ENCODE peak calls at places on chromosomes 13 and 19, in eight cellular contexts. One of them, this sample, is unnamed.

GRCh38 chr13:100465558-100465957 is 123.0 kb downstream of the GGACT start:
- DNase-seq in B cell: no peak
- DNase-seq in aorta: no peak
- DNase-seq in cardiac fibroblast: no peak
- DNase-seq in stimulated activated CD4-positive, alpha-beta T cell treated with anti-CD3 and anti-CD28 coated beads, Interleukin-4, amount 100 ng/mL, for 48 hours: no peak
- DNase-seq in IMR-90: no peak
- DNase-seq in H7: no peak
- DNase-seq in HTR-8/SVneo: no peak
- DNase-seq in this sample: no peak

GRCh38 chr13:43664700-43665191 is 122.0 kb downstream of the ENOX1 start:
- DNase-seq in B cell: no peak
- DNase-seq in aorta: no peak
- DNase-seq in cardiac fibroblast: peak
- DNase-seq in stimulated activated CD4-positive, alpha-beta T cell treated with anti-CD3 and anti-CD28 coated beads, Interleukin-4, amount 100 ng/mL, for 48 hours: no peak
- DNase-seq in IMR-90: peak
- DNase-seq in H7: peak
- DNase-seq in HTR-8/SVneo: peak
- DNase-seq in this sample: no peak

GRCh38 chr19:40677156-40677555 is 13.3 kb downstream of the NUMBL start:
- DNase-seq in B cell: no peak
- DNase-seq in aorta: no peak
- DNase-seq in cardiac fibroblast: no peak
- DNase-seq in stimulated activated CD4-positive, alpha-beta T cell treated with anti-CD3 and anti-CD28 coated beads, Interleukin-4, amount 100 ng/mL, for 48 hours: no peak
- DNase-seq in IMR-90: no peak
- DNase-seq in H7: no peak
- DNase-seq in HTR-8/SVneo: no peak
- DNase-seq in this sample: no peak

GRCh38 chr19:18932216-18932841 is 8.7 kb downstream of the HOMER3 start:
- DNase-seq in B cell: peak
- DNase-seq in aorta: peak
- DNase-seq in cardiac fibroblast: peak
- DNase-seq in stimulated activated CD4-positive, alpha-beta T cell treated with anti-CD3 and anti-CD28 coated beads, Interleukin-4, amount 100 ng/mL, for 48 hours: peak
- DNase-seq in IMR-90: no peak
- DNase-seq in H7: peak
- DNase-seq in HTR-8/SVneo: no peak
- DNase-seq in this sample: peak

GRCh38 chr13:31818236-31818635 is 78.9 kb downstream of the RXFP2 start:
- DNase-seq in B cell: no peak
- DNase-seq in aorta: no peak
- DNase-seq in cardiac fibroblast: no peak
- DNase-seq in stimulated activated CD4-positive, alpha-beta T cell treated with anti-CD3 and anti-CD28 coated beads, Interleukin-4, amount 100 ng/mL, for 48 hours: no peak
- DNase-seq in IMR-90: no peak
- DNase-seq in H7: no peak
- DNase-seq in HTR-8/SVneo: no peak
- DNase-seq in this sample: no peak

GRCh38 chr19:13781547-13781946 is 7.3 kb downstream of the C19orf53 start:
- DNase-seq in B cell: no peak
- DNase-seq in aorta: peak
- DNase-seq in cardiac fibroblast: peak
- DNase-seq in stimulated activated CD4-positive, alpha-beta T cell treated with anti-CD3 and anti-CD28 coated beads, Interleukin-4, amount 100 ng/mL, for 48 hours: no peak
- DNase-seq in IMR-90: peak
- DNase-seq in H7: peak
- DNase-seq in HTR-8/SVneo: peak
- DNase-seq in this sample: no peak

GRCh38 chr13:51728972-51729371 is 75.0 kb downstream of the DHRS12 start:
- DNase-seq in B cell: no peak
- DNase-seq in aorta: no peak
- DNase-seq in cardiac fibroblast: peak
- DNase-seq in stimulated activated CD4-positive, alpha-beta T cell treated with anti-CD3 and anti-CD28 coated beads, Interleukin-4, amount 100 ng/mL, for 48 hours: no peak
- DNase-seq in IMR-90: peak
- DNase-seq in H7: no peak
- DNase-seq in HTR-8/SVneo: peak
- DNase-seq in this sample: no peak

GRCh38 chr13:113084094-113084942 is 21.3 kb upstream of the F7 start:
- DNase-seq in B cell: no peak
- DNase-seq in aorta: peak
- DNase-seq in cardiac fibroblast: no peak
- DNase-seq in stimulated activated CD4-positive, alpha-beta T cell treated with anti-CD3 and anti-CD28 coated beads, Interleukin-4, amount 100 ng/mL, for 48 hours: no peak
- DNase-seq in IMR-90: no peak
- DNase-seq in H7: peak
- DNase-seq in HTR-8/SVneo: no peak
- DNase-seq in this sample: no peak

GRCh38 chr13:106507560-106508274 is 27.7 kb downstream of the EFNB2 start:
- DNase-seq in B cell: no peak
- DNase-seq in aorta: no peak
- DNase-seq in cardiac fibroblast: peak
- DNase-seq in stimulated activated CD4-positive, alpha-beta T cell treated with anti-CD3 and anti-CD28 coated beads, Interleukin-4, amount 100 ng/mL, for 48 hours: no peak
- DNase-seq in IMR-90: peak
- DNase-seq in H7: no peak
- DNase-seq in HTR-8/SVneo: peak
- DNase-seq in this sample: no peak

GRCh38 chr19:1265611-1266115 is 3.5 kb upstream of the CIRBP start:
- DNase-seq in B cell: no peak
- DNase-seq in aorta: peak
- DNase-seq in cardiac fibroblast: peak
- DNase-seq in stimulated activated CD4-positive, alpha-beta T cell treated with anti-CD3 and anti-CD28 coated beads, Interleukin-4, amount 100 ng/mL, for 48 hours: no peak
- DNase-seq in IMR-90: peak
- DNase-seq in H7: no peak
- DNase-seq in HTR-8/SVneo: no peak
- DNase-seq in this sample: no peak

GRCh38 chr19:15456871-15457700 is 7.3 kb downstream of the RASAL3 start:
- DNase-seq in B cell: peak
- DNase-seq in aorta: no peak
- DNase-seq in cardiac fibroblast: no peak
- DNase-seq in stimulated activated CD4-positive, alpha-beta T cell treated with anti-CD3 and anti-CD28 coated beads, Interleukin-4, amount 100 ng/mL, for 48 hours: no peak
- DNase-seq in IMR-90: no peak
- DNase-seq in H7: peak
- DNase-seq in HTR-8/SVneo: no peak
- DNase-seq in this sample: peak

GRCh38 chr19:5767949-5768348 is 16.6 kb downstream of the PRR22 start:
- DNase-seq in B cell: no peak
- DNase-seq in aorta: no peak
- DNase-seq in cardiac fibroblast: no peak
- DNase-seq in stimulated activated CD4-positive, alpha-beta T cell treated with anti-CD3 and anti-CD28 coated beads, Interleukin-4, amount 100 ng/mL, for 48 hours: no peak
- DNase-seq in IMR-90: no peak
- DNase-seq in H7: peak
- DNase-seq in HTR-8/SVneo: no peak
- DNase-seq in this sample: no peak

GRCh38 chr19:18939922-18940775 is 868 bp downstream of the HOMER3 start:
- DNase-seq in B cell: peak
- DNase-seq in aorta: peak
- DNase-seq in cardiac fibroblast: peak
- DNase-seq in stimulated activated CD4-positive, alpha-beta T cell treated with anti-CD3 and anti-CD28 coated beads, Interleukin-4, amount 100 ng/mL, for 48 hours: no peak
- DNase-seq in IMR-90: peak
- DNase-seq in H7: peak
- DNase-seq in HTR-8/SVneo: peak
- DNase-seq in this sample: no peak

GRCh38 chr19:44777715-44778347 is at the start of gene CBLC:
- DNase-seq in B cell: no peak
- DNase-seq in aorta: no peak
- DNase-seq in cardiac fibroblast: no peak
- DNase-seq in stimulated activated CD4-positive, alpha-beta T cell treated with anti-CD3 and anti-CD28 coated beads, Interleukin-4, amount 100 ng/mL, for 48 hours: no peak
- DNase-seq in IMR-90: no peak
- DNase-seq in H7: peak
- DNase-seq in HTR-8/SVneo: no peak
- DNase-seq in this sample: no peak

GRCh38 chr13:22173605-22174004 is 502.7 kb downstream of the FGF9 start:
- DNase-seq in B cell: no peak
- DNase-seq in aorta: no peak
- DNase-seq in cardiac fibroblast: no peak
- DNase-seq in stimulated activated CD4-positive, alpha-beta T cell treated with anti-CD3 and anti-CD28 coated beads, Interleukin-4, amount 100 ng/mL, for 48 hours: no peak
- DNase-seq in IMR-90: peak
- DNase-seq in H7: no peak
- DNase-seq in HTR-8/SVneo: peak
- DNase-seq in this sample: no peak

GRCh38 chr19:48654299-48655059 is 8.5 kb upstream of the CA11 start:
- DNase-seq in B cell: no peak
- DNase-seq in aorta: no peak
- DNase-seq in cardiac fibroblast: no peak
- DNase-seq in stimulated activated CD4-positive, alpha-beta T cell treated with anti-CD3 and anti-CD28 coated beads, Interleukin-4, amount 100 ng/mL, for 48 hours: no peak
- DNase-seq in IMR-90: no peak
- DNase-seq in H7: no peak
- DNase-seq in HTR-8/SVneo: no peak
- DNase-seq in this sample: peak

GRCh38 chr19:44576843-44577565 is 36.4 kb upstream of the IGSF23 start:
- DNase-seq in B cell: no peak
- DNase-seq in aorta: no peak
- DNase-seq in cardiac fibroblast: peak
- DNase-seq in stimulated activated CD4-positive, alpha-beta T cell treated with anti-CD3 and anti-CD28 coated beads, Interleukin-4, amount 100 ng/mL, for 48 hours: no peak
- DNase-seq in IMR-90: peak
- DNase-seq in H7: peak
- DNase-seq in HTR-8/SVneo: no peak
- DNase-seq in this sample: peak

GRCh38 chr19:55362174-55362989 is 678 bp downstream of the GARIN5B start:
- DNase-seq in B cell: no peak
- DNase-seq in aorta: peak
- DNase-seq in cardiac fibroblast: no peak
- DNase-seq in stimulated activated CD4-positive, alpha-beta T cell treated with anti-CD3 and anti-CD28 coated beads, Interleukin-4, amount 100 ng/mL, for 48 hours: no peak
- DNase-seq in IMR-90: no peak
- DNase-seq in H7: peak
- DNase-seq in HTR-8/SVneo: no peak
- DNase-seq in this sample: no peak

GRCh38 chr13:78298657-78299056 is 304.7 kb downstream of the POU4F1 start:
- DNase-seq in B cell: no peak
- DNase-seq in aorta: no peak
- DNase-seq in cardiac fibroblast: no peak
- DNase-seq in stimulated activated CD4-positive, alpha-beta T cell treated with anti-CD3 and anti-CD28 coated beads, Interleukin-4, amount 100 ng/mL, for 48 hours: no peak
- DNase-seq in IMR-90: no peak
- DNase-seq in H7: no peak
- DNase-seq in HTR-8/SVneo: no peak
- DNase-seq in this sample: no peak

GRCh38 chr19:37817180-37817911 is 38.0 kb upstream of the ZNF573 start:
- DNase-seq in B cell: peak
- DNase-seq in aorta: peak
- DNase-seq in cardiac fibroblast: peak
- DNase-seq in stimulated activated CD4-positive, alpha-beta T cell treated with anti-CD3 and anti-CD28 coated beads, Interleukin-4, amount 100 ng/mL, for 48 hours: peak
- DNase-seq in IMR-90: peak
- DNase-seq in H7: peak
- DNase-seq in HTR-8/SVneo: no peak
- DNase-seq in this sample: no peak

GRCh38 chr19:1389033-1389940 is 5.6 kb downstream of the NDUFS7 start:
- DNase-seq in B cell: no peak
- DNase-seq in aorta: no peak
- DNase-seq in cardiac fibroblast: no peak
- DNase-seq in stimulated activated CD4-positive, alpha-beta T cell treated with anti-CD3 and anti-CD28 coated beads, Interleukin-4, amount 100 ng/mL, for 48 hours: no peak
- DNase-seq in IMR-90: no peak
- DNase-seq in H7: no peak
- DNase-seq in HTR-8/SVneo: no peak
- DNase-seq in this sample: no peak

GRCh38 chr19:46614114-46614701 is 10.7 kb downstream of the PTGIR start:
- DNase-seq in B cell: peak
- DNase-seq in aorta: peak
- DNase-seq in cardiac fibroblast: peak
- DNase-seq in stimulated activated CD4-positive, alpha-beta T cell treated with anti-CD3 and anti-CD28 coated beads, Interleukin-4, amount 100 ng/mL, for 48 hours: peak
- DNase-seq in IMR-90: peak
- DNase-seq in H7: peak
- DNase-seq in HTR-8/SVneo: peak
- DNase-seq in this sample: peak

GRCh38 chr19:7331446-7331845 is 17.3 kb upstream of the ARHGEF18 start:
- DNase-seq in B cell: no peak
- DNase-seq in aorta: no peak
- DNase-seq in cardiac fibroblast: no peak
- DNase-seq in stimulated activated CD4-positive, alpha-beta T cell treated with anti-CD3 and anti-CD28 coated beads, Interleukin-4, amount 100 ng/mL, for 48 hours: no peak
- DNase-seq in IMR-90: no peak
- DNase-seq in H7: no peak
- DNase-seq in HTR-8/SVneo: no peak
- DNase-seq in this sample: no peak

GRCh38 chr19:36054733-36055686 is at the start of gene WDR62:
- DNase-seq in B cell: peak
- DNase-seq in aorta: peak
- DNase-seq in cardiac fibroblast: peak
- DNase-seq in stimulated activated CD4-positive, alpha-beta T cell treated with anti-CD3 and anti-CD28 coated beads, Interleukin-4, amount 100 ng/mL, for 48 hours: peak
- DNase-seq in IMR-90: no peak
- DNase-seq in H7: peak
- DNase-seq in HTR-8/SVneo: peak
- DNase-seq in this sample: peak

GRCh38 chr19:2578911-2579677 is 103.2 kb downstream of the GADD45B start:
- DNase-seq in B cell: peak
- DNase-seq in aorta: peak
- DNase-seq in cardiac fibroblast: peak
- DNase-seq in stimulated activated CD4-positive, alpha-beta T cell treated with anti-CD3 and anti-CD28 coated beads, Interleukin-4, amount 100 ng/mL, for 48 hours: peak
- DNase-seq in IMR-90: peak
- DNase-seq in H7: peak
- DNase-seq in HTR-8/SVneo: peak
- DNase-seq in this sample: no peak

GRCh38 chr19:8307400-8307964 is 676 bp downstream of the CD320 start:
- DNase-seq in B cell: peak
- DNase-seq in aorta: peak
- DNase-seq in cardiac fibroblast: no peak
- DNase-seq in stimulated activated CD4-positive, alpha-beta T cell treated with anti-CD3 and anti-CD28 coated beads, Interleukin-4, amount 100 ng/mL, for 48 hours: no peak
- DNase-seq in IMR-90: no peak
- DNase-seq in H7: peak
- DNase-seq in HTR-8/SVneo: no peak
- DNase-seq in this sample: peak

GRCh38 chr13:36919833-36920611 is at the start of gene SMAD9:
- DNase-seq in B cell: peak
- DNase-seq in aorta: peak
- DNase-seq in cardiac fibroblast: peak
- DNase-seq in stimulated activated CD4-positive, alpha-beta T cell treated with anti-CD3 and anti-CD28 coated beads, Interleukin-4, amount 100 ng/mL, for 48 hours: peak
- DNase-seq in IMR-90: peak
- DNase-seq in H7: peak
- DNase-seq in HTR-8/SVneo: peak
- DNase-seq in this sample: no peak

GRCh38 chr13:59477011-59477410 is 686.7 kb downstream of the DIAPH3 start:
- DNase-seq in B cell: no peak
- DNase-seq in aorta: no peak
- DNase-seq in cardiac fibroblast: no peak
- DNase-seq in stimulated activated CD4-positive, alpha-beta T cell treated with anti-CD3 and anti-CD28 coated beads, Interleukin-4, amount 100 ng/mL, for 48 hours: no peak
- DNase-seq in IMR-90: no peak
- DNase-seq in H7: peak
- DNase-seq in HTR-8/SVneo: no peak
- DNase-seq in this sample: peak

GRCh38 chr13:29733069-29733700 is 117.2 kb downstream of the UBL3 start:
- DNase-seq in B cell: no peak
- DNase-seq in aorta: no peak
- DNase-seq in cardiac fibroblast: no peak
- DNase-seq in stimulated activated CD4-positive, alpha-beta T cell treated with anti-CD3 and anti-CD28 coated beads, Interleukin-4, amount 100 ng/mL, for 48 hours: no peak
- DNase-seq in IMR-90: no peak
- DNase-seq in H7: no peak
- DNase-seq in HTR-8/SVneo: no peak
- DNase-seq in this sample: no peak

GRCh38 chr19:49020931-49021895 is 2.9 kb downstream of the CGB3 start:
- DNase-seq in B cell: peak
- DNase-seq in aorta: no peak
- DNase-seq in cardiac fibroblast: peak
- DNase-seq in stimulated activated CD4-positive, alpha-beta T cell treated with anti-CD3 and anti-CD28 coated beads, Interleukin-4, amount 100 ng/mL, for 48 hours: no peak
- DNase-seq in IMR-90: peak
- DNase-seq in H7: peak
- DNase-seq in HTR-8/SVneo: no peak
- DNase-seq in this sample: peak

GRCh38 chr13:84997858-84998257 is 801.4 kb downstream of the SLITRK6 start:
- DNase-seq in B cell: no peak
- DNase-seq in aorta: no peak
- DNase-seq in cardiac fibroblast: no peak
- DNase-seq in stimulated activated CD4-positive, alpha-beta T cell treated with anti-CD3 and anti-CD28 coated beads, Interleukin-4, amount 100 ng/mL, for 48 hours: no peak
- DNase-seq in IMR-90: no peak
- DNase-seq in H7: no peak
- DNase-seq in HTR-8/SVneo: no peak
- DNase-seq in this sample: no peak

GRCh38 chr13:20940083-20940482 is 37.5 kb upstream of the XPO4 start:
- DNase-seq in B cell: no peak
- DNase-seq in aorta: no peak
- DNase-seq in cardiac fibroblast: peak
- DNase-seq in stimulated activated CD4-positive, alpha-beta T cell treated with anti-CD3 and anti-CD28 coated beads, Interleukin-4, amount 100 ng/mL, for 48 hours: no peak
- DNase-seq in IMR-90: peak
- DNase-seq in H7: no peak
- DNase-seq in HTR-8/SVneo: no peak
- DNase-seq in this sample: no peak

GRCh38 chr19:30686252-30686762 is 314.1 kb downstream of the ZNF536 start:
- DNase-seq in B cell: no peak
- DNase-seq in aorta: no peak
- DNase-seq in cardiac fibroblast: peak
- DNase-seq in stimulated activated CD4-positive, alpha-beta T cell treated with anti-CD3 and anti-CD28 coated beads, Interleukin-4, amount 100 ng/mL, for 48 hours: no peak
- DNase-seq in IMR-90: no peak
- DNase-seq in H7: no peak
- DNase-seq in HTR-8/SVneo: no peak
- DNase-seq in this sample: no peak

GRCh38 chr13:96963786-96964475 is 30.3 kb downstream of the OXGR1 start:
- DNase-seq in B cell: no peak
- DNase-seq in aorta: no peak
- DNase-seq in cardiac fibroblast: no peak
- DNase-seq in stimulated activated CD4-positive, alpha-beta T cell treated with anti-CD3 and anti-CD28 coated beads, Interleukin-4, amount 100 ng/mL, for 48 hours: no peak
- DNase-seq in IMR-90: no peak
- DNase-seq in H7: no peak
- DNase-seq in HTR-8/SVneo: no peak
- DNase-seq in this sample: peak